ENCODE peak calls at places on chromosomes 1 and 21, in four cellular contexts. One of them, this sample, is unnamed.

GRCh38 chr1:51454554-51454953 is 64.5 kb downstream of the EPS15 start:
- DNase-seq in fibroblast of lung: no peak
- DNase-seq in AG04450: no peak
- DNase-seq in endothelial cell: no peak
- DNase-seq in this sample: no peak

GRCh38 chr1:212106286-212106792 is 70.8 kb downstream of the DTL start:
- DNase-seq in fibroblast of lung: no peak
- DNase-seq in AG04450: no peak
- DNase-seq in endothelial cell: no peak
- DNase-seq in this sample: no peak

GRCh38 chr1:32334274-32334861 is 1.7 kb downstream of the MARCKSL1 start:
- DNase-seq in endothelial cell: no peak
- DNase-seq in AG04450: no peak
- DNase-seq in fibroblast of lung: no peak
- DNase-seq in this sample: peak; percentile 22

GRCh38 chr1:225860107-225860506 is 22.1 kb downstream of the TMEM63A start:
- DNase-seq in AG04450: no peak
- DNase-seq in endothelial cell: no peak
- DNase-seq in fibroblast of lung: no peak
- DNase-seq in this sample: no peak

GRCh38 chr1:201105688-201106087 is 6.5 kb downstream of the CACNA1S start:
- DNase-seq in fibroblast of lung: no peak
- DNase-seq in AG04450: no peak
- DNase-seq in endothelial cell: no peak
- DNase-seq in this sample: no peak

GRCh38 chr1:151639466-151639865 is 27.6 kb downstream of the SNX27 start:
- DNase-seq in endothelial cell: no peak
- DNase-seq in AG04450: no peak
- DNase-seq in fibroblast of lung: peak; percentile 82
- DNase-seq in this sample: no peak

GRCh38 chr1:27137022-27137542 is 17.8 kb downstream of the SLC9A1 start:
- DNase-seq in endothelial cell: no peak
- DNase-seq in AG04450: no peak
- DNase-seq in fibroblast of lung: no peak
- DNase-seq in this sample: peak; percentile 41

GRCh38 chr1:229897540-229897939 is 169.5 kb upstream of the GALNT2 start:
- DNase-seq in fibroblast of lung: no peak
- DNase-seq in endothelial cell: no peak
- DNase-seq in AG04450: no peak
- DNase-seq in this sample: no peak

GRCh38 chr1:67120855-67121619 is 13.7 kb downstream of the C1orf141 start:
- DNase-seq in endothelial cell: no peak
- DNase-seq in AG04450: no peak
- DNase-seq in fibroblast of lung: no peak
- DNase-seq in this sample: no peak

GRCh38 chr1:67126974-67127373 is 7.8 kb downstream of the C1orf141 start:
- DNase-seq in AG04450: no peak
- DNase-seq in fibroblast of lung: no peak
- DNase-seq in endothelial cell: no peak
- DNase-seq in this sample: no peak

GRCh38 chr1:67130673-67131072 is 4.1 kb downstream of the C1orf141 start:
- DNase-seq in fibroblast of lung: no peak
- DNase-seq in AG04450: no peak
- DNase-seq in endothelial cell: no peak
- DNase-seq in this sample: no peak

GRCh38 chr1:67124455-67124854 is 10.3 kb downstream of the C1orf141 start:
- DNase-seq in endothelial cell: no peak
- DNase-seq in fibroblast of lung: no peak
- DNase-seq in AG04450: no peak
- DNase-seq in this sample: no peak

GRCh38 chr1:67126111-67126746 is 8.5 kb downstream of the C1orf141 start:
- DNase-seq in fibroblast of lung: peak; percentile 35
- DNase-seq in AG04450: no peak
- DNase-seq in endothelial cell: no peak
- DNase-seq in this sample: no peak
- TF ChIP-seq CTCF in fibroblast of lung: no peak
- TF ChIP-seq CTCF in AG04450: peak; percentile 35
- TF ChIP-seq CTCF in endothelial cell: no peak
- TF ChIP-seq CTCF in this sample: no peak

GRCh38 chr1:157697781-157698569 is 2.6 kb downstream of the FCRL3 start:
- DNase-seq in AG04450: no peak
- DNase-seq in fibroblast of lung: no peak
- DNase-seq in endothelial cell: no peak
- DNase-seq in this sample: no peak

GRCh38 chr1:157702308-157702825 is 1.8 kb upstream of the FCRL3 start:
- DNase-seq in AG04450: no peak
- DNase-seq in endothelial cell: no peak
- DNase-seq in fibroblast of lung: no peak
- DNase-seq in this sample: no peak

GRCh38 chr1:157703981-157704380 is 3.4 kb upstream of the FCRL3 start:
- DNase-seq in fibroblast of lung: no peak
- DNase-seq in endothelial cell: no peak
- DNase-seq in AG04450: no peak
- DNase-seq in this sample: no peak

GRCh38 chr1:157700305-157700704 is 264 bp downstream of the FCRL3 start:
- DNase-seq in fibroblast of lung: no peak
- DNase-seq in AG04450: no peak
- DNase-seq in endothelial cell: no peak
- DNase-seq in this sample: no peak

DNA sequence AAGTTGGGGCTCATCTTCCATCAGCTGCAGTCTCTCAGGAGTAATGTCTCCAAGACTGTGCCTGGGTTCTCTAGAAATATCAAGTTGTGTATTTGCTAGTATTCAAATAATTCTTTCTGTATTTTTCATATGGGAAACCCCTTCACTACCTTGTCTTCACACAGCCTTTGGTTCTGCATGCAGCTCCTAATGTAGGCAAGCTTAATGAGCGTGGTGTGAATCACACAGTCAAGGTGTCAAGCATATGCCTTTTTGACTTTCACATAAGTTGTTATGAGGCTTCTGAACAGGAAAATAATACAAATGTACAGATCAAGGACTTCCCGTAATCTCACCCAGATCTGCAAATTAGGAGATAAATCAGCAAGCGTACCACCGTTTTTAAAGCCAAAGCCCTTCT is at the start of gene FCRL3:
- DNase-seq in fibroblast of lung: no peak
- DNase-seq in endothelial cell: no peak
- DNase-seq in AG04450: no peak
- DNase-seq in this sample: no peak
- TF ChIP-seq CTCF in fibroblast of lung: no peak
- TF ChIP-seq CTCF in endothelial cell: no peak
- TF ChIP-seq CTCF in AG04450: no peak
- TF ChIP-seq CTCF in this sample: no peak

GRCh38 chr1:8397511-8397910 is 79.6 kb downstream of the SLC45A1 start:
- DNase-seq in endothelial cell: no peak
- DNase-seq in AG04450: no peak
- DNase-seq in fibroblast of lung: no peak
- DNase-seq in this sample: no peak
- TF ChIP-seq CTCF in endothelial cell: no peak
- TF ChIP-seq CTCF in AG04450: no peak
- TF ChIP-seq CTCF in fibroblast of lung: no peak
- TF ChIP-seq CTCF in this sample: no peak

GRCh38 chr21:46567348-46567747 is 37.5 kb downstream of the S100B start:
- DNase-seq in endothelial cell: no peak
- DNase-seq in fibroblast of lung: no peak
- DNase-seq in AG04450: no peak
- DNase-seq in this sample: no peak
- TF ChIP-seq CTCF in endothelial cell: no peak
- TF ChIP-seq CTCF in fibroblast of lung: no peak
- TF ChIP-seq CTCF in AG04450: no peak
- TF ChIP-seq CTCF in this sample: no peak

GRCh38 chr1:238953448-238953847 is 432.9 kb upstream of the CHRM3 start:
- DNase-seq in AG04450: no peak
- DNase-seq in fibroblast of lung: no peak
- DNase-seq in endothelial cell: no peak
- DNase-seq in this sample: no peak
- TF ChIP-seq CTCF in AG04450: no peak
- TF ChIP-seq CTCF in fibroblast of lung: no peak
- TF ChIP-seq CTCF in endothelial cell: peak; percentile 58
- TF ChIP-seq CTCF in this sample: no peak

GRCh38 chr1:203180611-203181330 is 5.1 kb upstream of the MYBPH start:
- DNase-seq in AG04450: no peak
- DNase-seq in endothelial cell: no peak
- DNase-seq in fibroblast of lung: no peak
- DNase-seq in this sample: no peak
- TF ChIP-seq CTCF in AG04450: no peak
- TF ChIP-seq CTCF in endothelial cell: no peak
- TF ChIP-seq CTCF in fibroblast of lung: no peak
- TF ChIP-seq CTCF in this sample: no peak

DNA sequence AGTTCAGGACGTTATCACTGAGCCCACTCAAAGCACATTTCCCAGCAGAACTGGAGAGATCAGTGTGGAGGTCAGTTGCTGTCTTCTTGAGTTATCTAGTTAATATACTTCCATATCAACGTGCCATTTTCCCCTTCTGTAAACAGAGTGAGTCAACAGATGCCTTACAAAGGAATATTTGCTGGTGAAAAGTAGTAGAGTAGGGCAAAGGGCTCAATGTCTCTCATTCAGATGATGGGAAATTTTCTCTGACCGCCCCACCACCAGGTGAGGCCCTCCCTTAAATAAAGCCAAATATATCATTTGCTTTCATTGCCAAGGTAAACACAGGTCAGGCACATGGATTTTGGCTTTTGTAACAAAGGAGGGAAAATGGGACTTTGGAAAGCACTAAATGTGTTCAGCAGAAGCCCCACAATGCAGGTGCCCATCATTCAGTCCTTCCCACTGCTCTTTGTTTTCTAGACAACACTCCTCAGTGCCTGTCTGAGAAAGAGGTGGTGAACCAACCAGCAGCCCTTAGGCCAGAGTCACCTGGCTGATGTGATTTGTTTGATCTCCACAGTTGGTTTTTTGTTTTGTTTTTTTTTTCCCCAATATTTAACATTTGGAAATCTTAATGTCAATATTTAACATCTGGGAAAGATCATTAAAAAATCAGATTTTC is 40.5 kb upstream of the SAMD13 start:
- DNase-seq in AG04450: no peak
- DNase-seq in endothelial cell: no peak
- DNase-seq in fibroblast of lung: no peak
- DNase-seq in this sample: no peak
- TF ChIP-seq CTCF in AG04450: no peak
- TF ChIP-seq CTCF in endothelial cell: no peak
- TF ChIP-seq CTCF in fibroblast of lung: no peak
- TF ChIP-seq CTCF in this sample: no peak